ENCODE peak calls at places on chromosomes 12 and 14, in four cellular contexts. N is neural progenitor cell, T is IMR-90, L is mesendoderm. G is an unnamed sample.

GRCh38 chr14:53663709-53664108 is 292.9 kb downstream of the BMP4 start:
- DNase-seq in N (peak; percentile 76), T (peak; percentile 9), L (peak; percentile 89), G (peak; percentile 38)

GRCh38 chr12:113242018-113242418 is 20.8 kb downstream of the TPCN1 start:
- DNase-seq in N (no peak), T (no peak), L (no peak), G (no peak)

GRCh38 chr12:54463034-54463433 is 10.4 kb downstream of the GTSF1 start:
- DNase-seq in N (no peak), T (peak; percentile 27), L (no peak), G (peak; percentile 10)

GRCh38 chr14:99938376-99938775 is 126.8 kb upstream of the EVL start:
- DNase-seq in N (no peak), T (no peak), L (no peak), G (no peak)

GRCh38 chr14:71403673-71404072 is 496.4 kb downstream of the PCNX1 start:
- DNase-seq in N (no peak), T (peak; percentile 44), L (peak; percentile 33), G (peak; percentile 49)

GRCh38 chr12:116172224-116172849 is 105.2 kb downstream of the MED13L start:
- DNase-seq in N (no peak), T (no peak), L (no peak), G (no peak)

GRCh38 chr14:102227184-102227964 is 77.6 kb downstream of the MOK start:
- DNase-seq in N (no peak), T (no peak), L (no peak), G (no peak)

GRCh38 chr14:25904446-25904845 is 693.4 kb downstream of the NOVA1 start:
- DNase-seq in N (no peak), T (no peak), L (no peak), G (no peak)

GRCh38 chr12:93128332-93128707 is 199.2 kb upstream of the EEA1 start:
- DNase-seq in N (no peak), T (no peak), L (no peak), G (no peak)

GRCh38 chr12:120914794-120915193 is 10.6 kb upstream of the SPPL3 start:
- DNase-seq in N (no peak), T (no peak), L (no peak), G (no peak)

GRCh38 chr12:18171571-18171970 is 81.6 kb upstream of the RERGL start:
- DNase-seq in N (no peak), T (no peak), L (no peak), G (peak; percentile 63)

GRCh38 chr12:4201333-4202105 is 72.0 kb upstream of the CCND2 start:
- DNase-seq in N (no peak), T (no peak), L (peak; percentile 31), G (no peak)

GRCh38 chr14:20630340-20631022 is 11.0 kb downstream of the OR6S1 start:
- DNase-seq in N (peak; percentile 60), T (peak; percentile 58), L (peak; percentile 94), G (peak; percentile 27)

GRCh38 chr12:99658950-99659349 is 11.4 kb downstream of the GARIN6 start:
- DNase-seq in N (no peak), T (no peak), L (no peak), G (peak; percentile 17)

GRCh38 chr14:20719777-20720176 is 25.9 kb upstream of the EDDM3A start:
- DNase-seq in N (no peak), T (no peak), L (no peak), G (no peak)

GRCh38 chr12:113955109-113955970 is 10.8 kb downstream of the RBM19 start:
- DNase-seq in N (peak; percentile 62), T (peak; percentile 7), L (peak; percentile 60), G (peak; percentile 1)

GRCh38 chr12:72261885-72262284 is 10.3 kb upstream of the TRHDE start:
- DNase-seq in N (no peak), T (no peak), L (no peak), G (no peak)

GRCh38 chr14:89339579-89339978 is 77.5 kb downstream of the FOXN3 start:
- DNase-seq in N (no peak), T (no peak), L (no peak), G (no peak)

GRCh38 chr12:19457561-19457960 is 18.3 kb downstream of the AEBP2 start:
- DNase-seq in N (no peak), T (no peak), L (no peak), G (no peak)

GRCh38 chr14:85604021-85604420 is 74.1 kb downstream of the FLRT2 start:
- DNase-seq in N (no peak), T (no peak), L (no peak), G (no peak)

GRCh38 chr12:46977976-46978375 is 101.4 kb upstream of the PCED1B start:
- DNase-seq in N (no peak), T (no peak), L (no peak), G (peak; percentile 22)

GRCh38 chr14:102768223-102769048 is 8.8 kb upstream of the TRAF3 start:
- DNase-seq in N (no peak), T (no peak), L (no peak), G (no peak)

GRCh38 chr12:5102261-5102789 is 58.6 kb downstream of the KCNA5 start:
- DNase-seq in N (no peak), T (peak; percentile 94), L (no peak), G (peak; percentile 78)

GRCh38 chr12:48998497-48999353 is 450 bp downstream of the DDN start:
- DNase-seq in N (peak; percentile 45), T (peak; percentile 30), L (no peak), G (peak; percentile 26)

GRCh38 chr12:48999371-49000131 is at the start of gene DDN:
- DNase-seq in N (peak; percentile 69), T (peak; percentile 52), L (no peak), G (peak; percentile 17)

GRCh38 chr12:48996794-48997718 is 2.1 kb downstream of the DDN start:
- DNase-seq in N (peak; percentile 94), T (peak; percentile 67), L (peak; percentile 86), G (peak; percentile 60)

GRCh38 chr12:48997719-48998496 is 1.3 kb downstream of the DDN start:
- DNase-seq in N (peak; percentile 65), T (no peak), L (no peak), G (no peak)

GRCh38 chr12:49000346-49000745 is 1.2 kb upstream of the DDN start:
- DNase-seq in N (no peak), T (no peak), L (no peak), G (no peak)
- H3K4me2 ChIP-seq in N (peak overlapping the region; percentile 81), T (no peak overlapping the region), L (no peak overlapping the region), G (no peak overlapping the region)

GRCh38 chr12:131847456-131847855 is 19.3 kb downstream of the MMP17 start:
- DNase-seq in N (no peak), T (no peak), L (no peak), G (no peak)
- H3K27ac ChIP-seq in N (no peak overlapping the region), T (no peak overlapping the region), L (no peak overlapping the region), G (no peak overlapping the region)

GRCh38 chr14:35989736-35990135 is 163.6 kb downstream of the BRMS1L start:
- DNase-seq in N (no peak), T (no peak), L (no peak), G (no peak)

GRCh38 chr14:35986219-35986573 is 160.1 kb downstream of the BRMS1L start:
- DNase-seq in N (no peak), T (no peak), L (no peak), G (no peak)

GRCh38 chr14:35988972-35989690 is 163.0 kb downstream of the BRMS1L start:
- DNase-seq in N (no peak), T (no peak), L (no peak), G (no peak)

GRCh38 chr14:35987731-35988130 is 161.6 kb downstream of the BRMS1L start:
- DNase-seq in N (no peak), T (no peak), L (no peak), G (no peak)

GRCh38 chr14:35988550-35988949 is 162.4 kb downstream of the BRMS1L start:
- DNase-seq in N (no peak), T (no peak), L (no peak), G (no peak)
- H3K4me2 ChIP-seq in N (no peak overlapping the region), T (no peak overlapping the region), L (no peak overlapping the region), G (no peak overlapping the region)

DNA sequence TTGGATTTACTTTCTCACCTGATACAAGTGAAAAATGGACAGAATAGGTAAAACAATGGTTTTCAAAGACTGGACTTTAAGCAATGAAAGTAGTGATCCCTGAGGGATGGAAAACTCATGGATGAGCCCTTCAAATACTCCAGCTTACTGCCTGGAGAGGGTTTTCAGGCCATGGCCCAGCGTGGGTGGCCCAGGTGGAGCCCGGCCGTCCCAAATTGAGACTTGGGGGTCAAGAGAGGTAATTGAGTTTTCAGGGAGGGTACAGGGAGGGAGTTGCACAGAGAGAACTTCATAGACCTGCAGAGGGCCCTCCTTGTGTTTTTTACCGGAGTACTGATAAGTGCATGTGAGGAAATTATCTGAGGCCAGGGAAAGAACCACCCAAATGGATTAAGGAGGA is 37.2 kb downstream of the RAN start:
- DNase-seq in N (no peak), T (no peak), L (no peak), G (no peak)
- H3K27ac ChIP-seq in N (no peak overlapping the region), T (no peak overlapping the region), L (no peak overlapping the region), G (no peak overlapping the region)

DNA sequence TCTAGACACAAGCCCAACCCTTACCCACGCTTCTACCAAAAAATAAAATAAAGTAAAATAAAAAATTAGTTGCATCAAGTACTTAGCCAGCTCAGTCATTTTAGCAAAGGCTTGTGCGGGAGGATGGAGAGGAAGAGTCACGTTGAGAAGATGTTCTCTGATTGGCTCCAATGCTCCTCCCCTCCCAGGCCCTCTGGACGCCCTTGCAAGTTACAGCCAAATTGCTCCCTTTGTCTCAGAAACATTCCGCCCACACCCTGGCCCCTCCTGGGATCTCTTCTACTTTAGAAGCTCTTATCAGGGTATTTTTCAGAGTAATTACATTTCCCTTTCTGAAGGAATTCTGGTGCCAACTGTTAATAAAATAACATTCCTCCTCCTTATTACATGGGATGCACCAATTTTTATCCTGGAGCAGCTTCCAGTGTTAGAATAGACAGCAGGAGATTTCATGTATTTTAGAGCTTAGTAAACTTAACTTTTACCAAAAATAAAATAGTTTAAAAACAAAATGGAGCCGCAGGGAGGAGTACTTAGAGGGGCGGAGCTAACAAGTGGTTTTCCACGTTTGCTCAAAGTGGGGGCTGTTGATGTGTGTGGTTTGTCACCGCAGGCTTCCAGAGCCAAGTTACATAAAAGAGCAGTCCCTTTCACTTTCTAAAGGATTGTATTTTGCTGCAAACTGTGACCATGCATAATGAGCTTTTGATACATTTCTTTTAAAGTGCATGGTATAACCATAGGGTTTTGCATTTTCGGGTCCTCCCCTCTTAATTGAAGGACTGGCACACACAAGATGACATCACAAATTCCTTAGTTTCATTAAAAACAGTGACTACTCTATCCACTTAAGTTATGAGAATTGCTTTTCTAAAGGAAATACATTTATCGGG is 71.7 kb upstream of the RAP1B start:
- DNase-seq in N (peak; percentile 50), T (peak; percentile 26), L (peak; percentile 87), G (peak; percentile 39)
- H3K4me2 ChIP-seq in N (no peak overlapping the region), T (peak overlapping the region; percentile 32), L (no peak overlapping the region), G (peak overlapping the region; percentile 42)